ENCODE peak calls at places on chromosomes 3 and 15, in four cellular contexts. K, O, E and I are unnamed samples.

GRCh38 chr3:157199841-157200240 is 39.9 kb upstream of the CCNL1 start:
- DNase-seq in O (no peak), E (no peak), K (no peak), I (no peak)

GRCh38 chr3:171132873-171133272 is 106.4 kb upstream of the SLC2A2 start:
- DNase-seq in O (no peak), E (no peak), K (no peak), I (no peak)

GRCh38 chr3:58924581-58924980 is 125.2 kb downstream of the CFAP20DC start:
- DNase-seq in K (no peak), E (no peak), O (no peak), I (no peak)

GRCh38 chr15:50830477-50831354 is 65.2 kb upstream of the SPPL2A start:
- DNase-seq in K (no peak), E (no peak), O (no peak), I (no peak)

GRCh38 chr15:81254277-81255265 is 57.9 kb downstream of the IL16 start:
- DNase-seq in K (no peak), E (no peak), O (no peak), I (no peak)

GRCh38 chr15:31357148-31357547 is 30.5 kb downstream of the KLF13 start:
- DNase-seq in O (no peak), E (no peak), K (no peak), I (no peak)

GRCh38 chr15:85289677-85290365 is 90.6 kb upstream of the AKAP13 start:
- DNase-seq in K (no peak), E (no peak), O (peak; percentile 13), I (peak; percentile 54)

GRCh38 chr3:183252108-183252782 is 808 bp upstream of the B3GNT5 start:
- DNase-seq in E (no peak), K (no peak), O (no peak), I (no peak)

GRCh38 chr3:57952208-57952631 is 56.0 kb upstream of the FLNB start:
- DNase-seq in O (peak; percentile 49), E (no peak), K (peak; percentile 48), I (peak; percentile 56)

GRCh38 chr3:62817678-62818077 is 57.5 kb downstream of the CADPS start:
- DNase-seq in K (no peak), E (no peak), O (no peak), I (no peak)

GRCh38 chr15:80585544-80586018 is 109.5 kb upstream of the ABHD17C start:
- DNase-seq in E (no peak), O (no peak), K (no peak), I (no peak)

GRCh38 chr3:74469151-74469550 is 145.3 kb downstream of the CNTN3 start:
- DNase-seq in O (no peak), E (no peak), K (no peak), I (no peak)

GRCh38 chr3:105253225-105253624 is 113.5 kb upstream of the ALCAM start:
- DNase-seq in E (no peak), O (no peak), K (no peak), I (peak; percentile 22)

GRCh38 chr3:47605646-47606045 is 27.0 kb upstream of the CSPG5 start:
- DNase-seq in K (no peak), E (no peak), O (no peak), I (no peak)

GRCh38 chr3:105798381-105798934 is 70.4 kb downstream of the CBLB start:
- DNase-seq in K (no peak), O (no peak), E (peak; percentile 51), I (no peak)

GRCh38 chr3:125072310-125072709 is 16.5 kb upstream of the HEG1 start:
- DNase-seq in E (no peak), O (no peak), K (no peak), I (no peak)

GRCh38 chr15:63494406-63494805 is 10.0 kb upstream of the USP3 start:
- DNase-seq in E (no peak), K (no peak), O (no peak), I (no peak)

GRCh38 chr3:177111541-177111949 is 85.7 kb downstream of the TBL1XR1 start:
- DNase-seq in O (peak; percentile 83), E (no peak), K (no peak), I (no peak)

GRCh38 chr3:23915537-23916108 is 1.2 kb downstream of the NKIRAS1 start:
- DNase-seq in O (peak; percentile 45), K (peak; percentile 52), E (no peak), I (peak; percentile 19)

GRCh38 chr15:74752486-74753395 is 4.1 kb downstream of the CYP1A2 start:
- DNase-seq in K (no peak), O (no peak), E (no peak), I (no peak)

GRCh38 chr3:179599531-179599930 is 4.9 kb downstream of the MRPL47 start:
- DNase-seq in K (no peak), E (no peak), O (no peak), I (no peak)

GRCh38 chr3:72633101-72633500 is 215.1 kb downstream of the SHQ1 start:
- DNase-seq in K (no peak), E (no peak), O (no peak), I (no peak)

GRCh38 chr3:188319569-188319968 is 165.6 kb downstream of the LPP start:
- DNase-seq in E (no peak), K (no peak), O (peak; percentile 45), I (no peak)

GRCh38 chr15:81480645-81481053 is 106.6 kb upstream of the TMC3 start:
- DNase-seq in E (peak; percentile 11), K (peak; percentile 69), O (peak; percentile 31), I (peak; percentile 50)

GRCh38 chr15:35705885-35706590 is 160.1 kb upstream of the DPH6 start:
- DNase-seq in O (no peak), E (no peak), K (peak; percentile 32), I (no peak)

GRCh38 chr15:80106051-80106450 is 46.6 kb downstream of the ZFAND6 start:
- DNase-seq in E (no peak), K (no peak), O (no peak), I (no peak)

GRCh38 chr3:196737655-196738054 is 2.0 kb upstream of the PAK2 start:
- DNase-seq in E (no peak), O (peak; percentile 36), K (no peak), I (no peak)

GRCh38 chr15:83746231-83746630 is 92.3 kb downstream of the ADAMTSL3 start:
- DNase-seq in O (no peak), K (no peak), E (no peak), I (no peak)

GRCh38 chr3:178947738-178948137 is 123.9 kb downstream of the ZMAT3 start:
- DNase-seq in O (no peak), E (no peak), K (no peak), I (no peak)

GRCh38 chr15:37050345-37050744 is 50.0 kb downstream of the MEIS2 start:
- DNase-seq in E (no peak), K (no peak), O (no peak), I (no peak)

GRCh38 chr15:67033521-67033920 is 31.9 kb upstream of the SMAD3 start:
- DNase-seq in O (no peak), E (no peak), K (no peak), I (no peak)

GRCh38 chr3:129327510-129327909 is 48.8 kb downstream of the HMCES start:
- DNase-seq in K (peak; percentile 66), O (no peak), E (no peak), I (no peak)

GRCh38 chr15:90336705-90337141 is 15.4 kb upstream of the ZNF774 start:
- DNase-seq in E (no peak), O (no peak), K (no peak), I (no peak)

DNA sequence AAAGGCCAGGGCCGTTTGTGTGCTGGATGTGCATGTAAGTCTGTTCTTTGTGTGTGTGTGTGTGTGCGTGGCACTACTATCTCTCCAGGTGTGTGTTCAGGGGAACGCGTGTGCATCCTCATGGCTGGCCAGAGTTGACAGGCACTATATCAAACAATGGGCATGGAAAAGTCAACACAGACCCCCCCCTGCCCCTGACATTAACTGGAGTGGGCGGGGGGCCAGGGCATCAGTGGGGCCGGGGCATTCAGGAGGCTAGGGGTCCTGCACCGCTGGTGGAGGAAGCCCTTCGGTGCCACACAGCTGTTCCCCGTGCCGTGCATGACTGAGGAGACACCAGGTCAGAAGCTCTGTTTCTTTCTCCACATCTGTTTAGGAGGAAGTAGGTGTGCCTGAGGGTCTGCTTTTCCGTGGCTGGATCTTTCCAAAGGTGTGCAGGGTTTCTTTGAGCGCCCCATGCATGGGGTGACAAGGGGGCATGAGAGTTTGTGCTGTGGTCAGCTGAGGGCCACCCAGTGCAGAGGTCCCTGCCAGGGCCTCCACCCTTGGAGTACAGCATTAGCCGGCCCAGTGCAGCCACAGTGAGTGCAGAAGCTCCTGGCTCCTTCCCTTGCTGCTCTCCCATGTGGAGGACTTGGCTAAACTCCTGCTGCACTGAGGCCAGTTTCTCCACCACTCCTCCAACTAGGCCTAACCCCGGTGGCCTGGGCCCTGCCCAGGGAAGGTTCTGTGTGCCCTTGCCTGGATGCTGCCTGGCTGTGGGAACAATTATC is 7.5 kb downstream of the C3orf22 start:
- DNase-seq in O (no peak), K (no peak), E (no peak), I (no peak)
- TF ChIP-seq TARDBP in O (no peak), K (no peak), E (no peak), I (no peak)

GRCh38 chr15:94615688-94616087 is 384.3 kb downstream of the MCTP2 start:
- DNase-seq in E (no peak), O (no peak), K (no peak), I (no peak)

GRCh38 chr15:94620632-94621031 is 389.3 kb downstream of the MCTP2 start:
- DNase-seq in O (no peak), E (no peak), K (no peak), I (no peak)
- TF ChIP-seq FOXK2 in O (no peak), E (no peak), K (no peak), I (no peak)

DNA sequence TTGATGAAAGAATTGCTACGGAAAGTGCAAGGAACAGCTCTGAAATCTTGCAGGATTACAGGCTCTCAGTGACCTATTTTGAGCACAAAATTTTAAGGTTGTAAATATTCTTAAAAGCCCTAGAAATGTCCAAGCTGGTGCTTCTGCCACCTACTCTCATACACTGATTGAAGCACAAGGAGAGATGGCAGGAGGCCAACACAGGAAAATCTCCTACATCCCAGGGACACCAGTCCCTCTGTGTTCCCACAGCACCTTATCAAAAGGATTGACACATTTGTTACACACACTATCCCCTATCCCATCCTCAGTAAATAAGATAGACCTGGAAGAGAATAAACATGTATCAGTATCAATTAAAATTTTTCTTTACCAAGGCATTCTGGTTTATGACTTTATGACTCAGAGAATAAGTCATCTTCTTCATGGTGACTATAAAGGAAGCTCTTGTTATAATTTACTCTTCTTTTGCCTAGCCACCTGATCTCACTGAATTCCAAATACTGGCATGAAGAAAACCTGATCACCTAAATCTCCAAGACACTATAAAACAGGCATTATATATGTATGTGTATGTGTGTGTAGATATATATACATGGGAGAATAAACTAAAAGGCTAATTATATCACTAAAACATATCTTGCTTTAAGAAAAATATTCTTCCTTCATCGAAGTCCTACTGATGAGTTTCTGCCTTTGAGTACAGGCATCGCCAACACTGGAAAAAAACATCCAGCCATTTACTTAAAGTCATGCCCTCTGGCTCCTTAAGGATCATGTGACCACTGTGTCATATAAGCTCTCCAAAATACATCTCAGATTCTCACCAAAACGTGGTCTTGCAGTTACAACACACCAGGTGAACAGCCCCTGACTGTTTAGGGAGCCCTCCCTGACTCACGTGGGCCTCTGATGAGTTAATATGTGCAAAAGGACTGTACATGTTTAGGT is 208.1 kb upstream of the NR2F2 start:
- DNase-seq in O (peak; percentile 7), E (no peak), K (no peak), I (no peak)
- TF ChIP-seq SP1 in O (no peak), E (no peak), K (no peak), I (no peak)

GRCh38 chr15:60208708-60209107 is 189.1 kb downstream of the ANXA2 start:
- DNase-seq in O (no peak), E (no peak), K (no peak), I (no peak)
- TF ChIP-seq TARDBP in O (no peak), E (no peak), K (no peak), I (no peak)